ENCODE peak calls at places on chromosome 6, in five cellular contexts. One of them, this sample, is unnamed.
A peak's percentile ranks its signal among the peaks of the same experiment; 100 is the strongest.

GRCh38 chr6:14072084-14072483 is 45.5 kb upstream of the CD83 start:
- DNase-seq in SK-N-SH: no peak
- DNase-seq in K562: no peak
- DNase-seq in HepG2: no peak
- DNase-seq in GM12878: no peak
- DNase-seq in this sample: no peak

GRCh38 chr6:153024401-153025017 is 22.0 kb upstream of the MTRF1L start:
- DNase-seq in SK-N-SH: peak; percentile 60
- DNase-seq in GM12878: peak; percentile 45
- DNase-seq in K562: peak; percentile 67
- DNase-seq in HepG2: peak; percentile 75
- DNase-seq in this sample: peak; percentile 51

GRCh38 chr6:118776607-118777549 is 117.1 kb upstream of the ASF1A start:
- DNase-seq in K562: peak; percentile 60
- DNase-seq in SK-N-SH: peak; percentile 64
- DNase-seq in HepG2: peak; percentile 64
- DNase-seq in GM12878: peak; percentile 20
- DNase-seq in this sample: peak; percentile 57

GRCh38 chr6:149862901-149863595 is 1.1 kb downstream of the LRP11 start:
- DNase-seq in HepG2: peak; percentile 38
- DNase-seq in K562: peak; percentile 56
- DNase-seq in SK-N-SH: peak; percentile 86
- DNase-seq in GM12878: no peak
- DNase-seq in this sample: no peak

GRCh38 chr6:514396-514973 is 122.9 kb downstream of the IRF4 start:
- DNase-seq in HepG2: no peak
- DNase-seq in SK-N-SH: no peak
- DNase-seq in GM12878: no peak
- DNase-seq in K562: no peak
- DNase-seq in this sample: no peak

GRCh38 chr6:138655828-138656227 is 117.7 kb upstream of the CCDC28A start:
- DNase-seq in HepG2: no peak
- DNase-seq in K562: no peak
- DNase-seq in GM12878: no peak
- DNase-seq in SK-N-SH: no peak
- DNase-seq in this sample: no peak

GRCh38 chr6:106759112-106759511 is 129.7 kb downstream of the QRSL1 start:
- DNase-seq in SK-N-SH: no peak
- DNase-seq in GM12878: no peak
- DNase-seq in K562: no peak
- DNase-seq in HepG2: no peak
- DNase-seq in this sample: no peak

GRCh38 chr6:42141603-42142117 is 760 bp downstream of the C6orf132 start:
- DNase-seq in SK-N-SH: no peak
- DNase-seq in HepG2: no peak
- DNase-seq in K562: no peak
- DNase-seq in GM12878: no peak
- DNase-seq in this sample: no peak

GRCh38 chr6:158803733-158804143 is 15.4 kb downstream of the EZR start:
- DNase-seq in K562: no peak
- DNase-seq in SK-N-SH: no peak
- DNase-seq in GM12878: no peak
- DNase-seq in HepG2: no peak
- DNase-seq in this sample: no peak

GRCh38 chr6:131999545-132000146 is 48.5 kb upstream of the CCN2 start:
- DNase-seq in HepG2: no peak
- DNase-seq in GM12878: no peak
- DNase-seq in K562: no peak
- DNase-seq in SK-N-SH: no peak
- DNase-seq in this sample: no peak

GRCh38 chr6:18025591-18025990 is 38.2 kb upstream of the KIF13A start:
- DNase-seq in SK-N-SH: no peak
- DNase-seq in HepG2: no peak
- DNase-seq in GM12878: no peak
- DNase-seq in K562: no peak
- DNase-seq in this sample: no peak

GRCh38 chr6:4401408-4402367 is 266.3 kb upstream of the ECI2 start:
- DNase-seq in K562: no peak
- DNase-seq in HepG2: no peak
- DNase-seq in SK-N-SH: no peak
- DNase-seq in GM12878: no peak
- DNase-seq in this sample: no peak

GRCh38 chr6:89414215-89414614 is 2.1 kb upstream of the RRAGD start:
- DNase-seq in GM12878: no peak
- DNase-seq in SK-N-SH: no peak
- DNase-seq in K562: no peak
- DNase-seq in HepG2: peak; percentile 79
- DNase-seq in this sample: no peak

GRCh38 chr6:14882394-14883073 is 363.3 kb upstream of the JARID2 start:
- DNase-seq in K562: no peak
- DNase-seq in HepG2: no peak
- DNase-seq in GM12878: no peak
- DNase-seq in SK-N-SH: no peak
- DNase-seq in this sample: no peak

GRCh38 chr6:149900620-149901443 is 2.9 kb upstream of the RAET1E start:
- DNase-seq in K562: no peak
- DNase-seq in GM12878: no peak
- DNase-seq in HepG2: no peak
- DNase-seq in SK-N-SH: no peak
- DNase-seq in this sample: no peak

GRCh38 chr6:41707565-41708200 is 27.7 kb downstream of the TFEB start:
- DNase-seq in HepG2: no peak
- DNase-seq in GM12878: no peak
- DNase-seq in SK-N-SH: no peak
- DNase-seq in K562: no peak
- DNase-seq in this sample: no peak

GRCh38 chr6:14276066-14276465 is 158.5 kb downstream of the CD83 start:
- DNase-seq in SK-N-SH: no peak
- DNase-seq in GM12878: no peak
- DNase-seq in HepG2: no peak
- DNase-seq in K562: no peak
- DNase-seq in this sample: no peak

GRCh38 chr6:91453479-91453878 is 866.6 kb upstream of the MAP3K7 start:
- DNase-seq in GM12878: no peak
- DNase-seq in K562: no peak
- DNase-seq in SK-N-SH: no peak
- DNase-seq in HepG2: no peak
- DNase-seq in this sample: no peak

GRCh38 chr6:159980474-159980873 is 11.6 kb downstream of the IGF2R start:
- DNase-seq in K562: no peak
- DNase-seq in GM12878: no peak
- DNase-seq in SK-N-SH: no peak
- DNase-seq in HepG2: no peak
- DNase-seq in this sample: no peak

GRCh38 chr6:10425973-10426780 is 11.3 kb upstream of the TFAP2A start:
- DNase-seq in HepG2: peak; percentile 29
- DNase-seq in SK-N-SH: peak; percentile 27
- DNase-seq in GM12878: no peak
- DNase-seq in K562: no peak
- DNase-seq in this sample: no peak

GRCh38 chr6:152293404-152293803 is 343.8 kb downstream of the SYNE1 start:
- DNase-seq in GM12878: no peak
- DNase-seq in K562: no peak
- DNase-seq in SK-N-SH: peak; percentile 16
- DNase-seq in HepG2: no peak
- DNase-seq in this sample: no peak

GRCh38 chr6:170230520-170231390 is 60.1 kb downstream of the DLL1 start:
- DNase-seq in GM12878: no peak
- DNase-seq in HepG2: no peak
- DNase-seq in K562: no peak
- DNase-seq in SK-N-SH: no peak
- DNase-seq in this sample: no peak

GRCh38 chr6:107154131-107154906 is 39.0 kb upstream of the BEND3 start:
- DNase-seq in SK-N-SH: peak; percentile 49
- DNase-seq in GM12878: no peak
- DNase-seq in K562: no peak
- DNase-seq in HepG2: peak; percentile 33
- DNase-seq in this sample: no peak

GRCh38 chr6:148747493-148748160 is 797 bp downstream of the UST start:
- DNase-seq in K562: no peak
- DNase-seq in HepG2: no peak
- DNase-seq in GM12878: no peak
- DNase-seq in SK-N-SH: peak; percentile 15
- DNase-seq in this sample: no peak

GRCh38 chr6:30685977-30686907 is at the start of gene PPP1R18:
- DNase-seq in GM12878: no peak
- DNase-seq in SK-N-SH: peak; percentile 84
- DNase-seq in K562: peak; percentile 81
- DNase-seq in HepG2: no peak
- DNase-seq in this sample: no peak

GRCh38 chr6:110484321-110484720 is 7.9 kb upstream of the SLC22A16 start:
- DNase-seq in K562: no peak
- DNase-seq in GM12878: no peak
- DNase-seq in HepG2: no peak
- DNase-seq in SK-N-SH: no peak
- DNase-seq in this sample: no peak

GRCh38 chr6:56347526-56347925 is 100.1 kb upstream of the COL21A1 start:
- DNase-seq in SK-N-SH: no peak
- DNase-seq in HepG2: no peak
- DNase-seq in K562: no peak
- DNase-seq in GM12878: no peak
- DNase-seq in this sample: no peak

GRCh38 chr6:8064638-8065518 is 689 bp upstream of the BLOC1S5 start:
- DNase-seq in HepG2: peak; percentile 35
- DNase-seq in GM12878: no peak
- DNase-seq in SK-N-SH: no peak
- DNase-seq in K562: no peak
- DNase-seq in this sample: no peak

GRCh38 chr6:142811923-142812322 is 133.1 kb downstream of the HIVEP2 start:
- DNase-seq in GM12878: no peak
- DNase-seq in HepG2: no peak
- DNase-seq in SK-N-SH: no peak
- DNase-seq in K562: no peak
- DNase-seq in this sample: no peak

GRCh38 chr6:35808688-35809087 is 3.5 kb downstream of the LHFPL5 start:
- DNase-seq in HepG2: no peak
- DNase-seq in GM12878: no peak
- DNase-seq in K562: no peak
- DNase-seq in SK-N-SH: no peak
- DNase-seq in this sample: no peak

GRCh38 chr6:35811699-35811995 is 6.5 kb downstream of the LHFPL5 start:
- DNase-seq in HepG2: no peak
- DNase-seq in K562: no peak
- DNase-seq in SK-N-SH: no peak
- DNase-seq in GM12878: no peak
- DNase-seq in this sample: no peak

GRCh38 chr6:35804996-35805736 is at the start of gene LHFPL5:
- DNase-seq in HepG2: peak; percentile 32
- DNase-seq in SK-N-SH: peak; percentile 95
- DNase-seq in K562: peak; percentile 95
- DNase-seq in GM12878: no peak
- DNase-seq in this sample: no peak

GRCh38 chr6:35810831-35811698 is 5.9 kb downstream of the LHFPL5 start:
- DNase-seq in HepG2: peak; percentile 30
- DNase-seq in SK-N-SH: no peak
- DNase-seq in GM12878: no peak
- DNase-seq in K562: no peak
- DNase-seq in this sample: peak; percentile 76
- H3K4me2 ChIP-seq in HepG2: peak overlapping the region; percentile 52
- H3K4me2 ChIP-seq in SK-N-SH: peak overlapping the region; percentile 50
- H3K4me2 ChIP-seq in GM12878: no peak overlapping the region
- H3K4me2 ChIP-seq in K562: peak overlapping the region; percentile 20
- H3K4me2 ChIP-seq in this sample: peak overlapping the region; percentile 91

GRCh38 chr6:43254138-43254817 is 11.0 kb downstream of the TTBK1 start:
- DNase-seq in SK-N-SH: no peak
- DNase-seq in K562: no peak
- DNase-seq in GM12878: no peak
- DNase-seq in HepG2: no peak
- DNase-seq in this sample: no peak

GRCh38 chr6:43248791-43249190 is 5.5 kb downstream of the TTBK1 start:
- DNase-seq in K562: no peak
- DNase-seq in GM12878: no peak
- DNase-seq in SK-N-SH: no peak
- DNase-seq in HepG2: no peak
- DNase-seq in this sample: no peak

GRCh38 chr6:43248107-43248506 is 4.8 kb downstream of the TTBK1 start:
- DNase-seq in HepG2: no peak
- DNase-seq in GM12878: no peak
- DNase-seq in K562: no peak
- DNase-seq in SK-N-SH: no peak
- DNase-seq in this sample: no peak

GRCh38 chr6:43253401-43253800 is 10.1 kb downstream of the TTBK1 start:
- DNase-seq in GM12878: no peak
- DNase-seq in SK-N-SH: no peak
- DNase-seq in HepG2: no peak
- DNase-seq in K562: no peak
- DNase-seq in this sample: no peak

DNA sequence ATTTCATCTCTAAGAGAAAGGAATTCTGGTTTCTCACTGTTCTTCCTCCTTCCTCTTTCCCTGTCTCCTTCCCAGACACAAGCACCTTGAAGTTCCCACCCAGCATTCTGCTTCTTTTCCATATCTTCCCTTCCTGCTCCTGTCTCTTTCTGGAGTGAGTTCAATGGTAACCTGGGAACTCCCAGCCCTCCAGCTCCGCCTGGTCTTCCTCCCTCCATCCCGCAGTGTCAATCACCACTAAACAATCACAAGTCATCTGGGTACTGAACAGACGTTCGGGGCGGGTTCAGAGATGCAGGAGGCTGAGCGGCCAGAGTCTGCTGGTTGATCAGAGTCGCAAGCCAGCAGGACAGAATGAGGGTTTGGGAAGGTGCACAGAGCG is 7.7 kb downstream of the TTBK1 start:
- DNase-seq in HepG2: no peak
- DNase-seq in GM12878: no peak
- DNase-seq in SK-N-SH: no peak
- DNase-seq in K562: no peak
- DNase-seq in this sample: no peak
- TF ChIP-seq ZBTB33 in HepG2: no peak
- TF ChIP-seq ZBTB33 in GM12878: no peak
- TF ChIP-seq ZBTB33 in SK-N-SH: no peak
- TF ChIP-seq ZBTB33 in K562: no peak
- TF ChIP-seq ZBTB33 in this sample: no peak

GRCh38 chr6:22766979-22767378 is 197.6 kb downstream of the HDGFL1 start:
- DNase-seq in HepG2: no peak
- DNase-seq in GM12878: no peak
- DNase-seq in K562: no peak
- DNase-seq in SK-N-SH: no peak
- DNase-seq in this sample: no peak
- TF ChIP-seq REST in HepG2: no peak
- TF ChIP-seq REST in GM12878: no peak
- TF ChIP-seq REST in K562: no peak
- TF ChIP-seq REST in SK-N-SH: no peak
- TF ChIP-seq REST in this sample: no peak

GRCh38 chr6:157538698-157539097 is 157.7 kb downstream of the ZDHHC14 start:
- DNase-seq in HepG2: no peak
- DNase-seq in GM12878: no peak
- DNase-seq in K562: no peak
- DNase-seq in SK-N-SH: no peak
- DNase-seq in this sample: no peak

GRCh38 chr6:157536218-157536534 is 155.2 kb downstream of the ZDHHC14 start:
- DNase-seq in SK-N-SH: no peak
- DNase-seq in HepG2: no peak
- DNase-seq in K562: no peak
- DNase-seq in GM12878: no peak
- DNase-seq in this sample: no peak

GRCh38 chr6:157538163-157538562 is 157.2 kb downstream of the ZDHHC14 start:
- DNase-seq in GM12878: no peak
- DNase-seq in K562: no peak
- DNase-seq in HepG2: no peak
- DNase-seq in SK-N-SH: no peak
- DNase-seq in this sample: no peak

GRCh38 chr6:157539421-157539822 is 158.4 kb downstream of the ZDHHC14 start:
- DNase-seq in K562: no peak
- DNase-seq in GM12878: no peak
- DNase-seq in HepG2: no peak
- DNase-seq in SK-N-SH: no peak
- DNase-seq in this sample: no peak

GRCh38 chr6:157537518-157537917 is 156.5 kb downstream of the ZDHHC14 start:
- DNase-seq in HepG2: no peak
- DNase-seq in K562: no peak
- DNase-seq in GM12878: no peak
- DNase-seq in SK-N-SH: no peak
- DNase-seq in this sample: no peak
- H3K4me2 ChIP-seq in HepG2: no peak overlapping the region
- H3K4me2 ChIP-seq in K562: no peak overlapping the region
- H3K4me2 ChIP-seq in GM12878: no peak overlapping the region
- H3K4me2 ChIP-seq in SK-N-SH: no peak overlapping the region
- H3K4me2 ChIP-seq in this sample: no peak overlapping the region